ENCODE peak calls at places on chromosomes 12 and 14, in ten cellular contexts. W is OCI-LY7, F is fibroblast of mammary gland, T is type B pancreatic cell, Y is GM13977, E is astrocyte, O is cardiac fibroblast, M is fibroblast of lung, A is H9, Z is GM13976. J is an unnamed sample.

GRCh38 chr12:123966596-123966995 is 6.0 kb downstream of the CCDC92 start:
- DNase-seq in M (peak; percentile 41), A (no peak), Y (no peak), F (peak; percentile 85), O (peak; percentile 23), W (no peak), T (no peak), E (peak; percentile 76), Z (no peak), J (no peak)

GRCh38 chr12:108425238-108425795 is 86.2 kb upstream of the CMKLR1 start:
- DNase-seq in Y (no peak), A (peak; percentile 73), T (no peak), F (no peak), E (no peak), O (no peak), M (no peak), Z (no peak), W (no peak), J (no peak)

GRCh38 chr14:66315548-66315947 is 170.6 kb upstream of the CCDC196 start:
- DNase-seq in E (no peak), A (peak; percentile 38), W (no peak), T (no peak), Z (no peak), M (no peak), O (no peak), F (no peak), Y (no peak), J (no peak)

GRCh38 chr12:89344043-89344861 is 8.0 kb downstream of the DUSP6 start:
- DNase-seq in Y (no peak), Z (no peak), E (no peak), O (no peak), T (no peak), A (no peak), M (no peak), F (no peak), W (no peak), J (no peak)

GRCh38 chr12:104825408-104825807 is 132.7 kb downstream of the SLC41A2 start:
- DNase-seq in T (no peak), A (peak; percentile 35), F (peak; percentile 41), Z (no peak), O (peak; percentile 11), Y (no peak), W (peak; percentile 17), E (no peak), M (peak; percentile 18), J (no peak)

GRCh38 chr12:84904051-84904450 is 8.5 kb downstream of the SLC6A15 start:
- DNase-seq in E (no peak), W (no peak), F (no peak), A (no peak), O (no peak), Z (no peak), M (no peak), Y (no peak), T (no peak), J (no peak)

GRCh38 chr14:64841121-64841611 is 38.5 kb downstream of the SPTB start:
- DNase-seq in M (peak; percentile 19), O (peak; percentile 63), Z (no peak), W (no peak), E (peak; percentile 57), T (no peak), F (peak; percentile 55), Y (no peak), A (peak; percentile 67), J (no peak)

GRCh38 chr14:50590464-50590863 is 30.5 kb downstream of the ATL1 start:
- DNase-seq in Z (no peak), E (no peak), W (no peak), O (no peak), Y (no peak), M (no peak), T (no peak), A (no peak), F (no peak), J (no peak)

GRCh38 chr12:3698218-3698974 is 54.5 kb downstream of the CRACR2A start:
- DNase-seq in A (no peak), F (peak; percentile 97), E (peak; percentile 90), M (peak; percentile 87), W (no peak), Y (no peak), T (no peak), O (peak; percentile 80), Z (no peak), J (no peak)

DNA sequence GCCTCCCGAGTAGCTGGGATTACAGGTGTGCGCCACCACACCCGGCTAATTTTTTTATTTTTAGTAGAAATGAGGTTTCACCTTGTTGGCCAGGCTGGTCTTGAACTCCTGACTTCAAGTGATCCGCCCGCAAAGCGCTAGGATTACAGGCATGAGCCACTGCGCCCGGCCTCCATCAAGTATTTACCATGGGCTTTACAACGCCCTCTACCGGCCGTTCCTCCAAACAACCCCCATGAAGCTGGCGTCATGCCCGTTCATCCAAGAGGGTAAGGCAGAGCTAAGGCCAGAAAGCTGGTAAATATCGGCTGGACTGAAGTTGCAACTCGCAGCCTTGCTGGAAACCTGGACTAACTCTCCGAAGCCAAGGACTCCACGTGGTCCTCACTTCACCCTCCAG is 41.6 kb downstream of the RNF34 start:
- DNase-seq in T (no peak), M (no peak), O (no peak), F (peak; percentile 33), E (no peak), Y (no peak), Z (no peak), A (peak; percentile 71), W (no peak), J (no peak)
- TF ChIP-seq CTCF in T (no peak), M (no peak), O (no peak), F (no peak), E (no peak), Y (no peak), Z (no peak), A (peak; percentile 55), W (no peak), J (no peak)

GRCh38 chr12:51219345-51219744 is 1.5 kb upstream of the POU6F1 start:
- DNase-seq in Z (no peak), F (no peak), O (no peak), A (no peak), M (no peak), E (no peak), T (no peak), Y (no peak), W (no peak), J (no peak)

GRCh38 chr12:51217968-51218606 is at the start of gene POU6F1:
- DNase-seq in E (peak; percentile 64), Z (peak; percentile 87), A (peak; percentile 89), T (peak; percentile 79), Y (peak; percentile 90), O (peak; percentile 86), F (peak; percentile 72), M (peak; percentile 81), W (peak; percentile 83), J (peak; percentile 86)

GRCh38 chr12:51218607-51219161 is 822 bp upstream of the POU6F1 start:
- DNase-seq in M (no peak), W (no peak), T (no peak), F (no peak), O (no peak), A (peak; percentile 64), E (no peak), Y (no peak), Z (no peak), J (no peak)

GRCh38 chr12:51216652-51217051 is 1.2 kb downstream of the POU6F1 start:
- DNase-seq in T (no peak), O (no peak), Y (no peak), W (no peak), M (no peak), E (no peak), Z (no peak), A (no peak), F (no peak), J (no peak)

GRCh38 chr12:51217133-51217967 is 512 bp downstream of the POU6F1 start:
- DNase-seq in O (peak; percentile 35), Z (peak; percentile 88), M (no peak), Y (peak; percentile 87), T (no peak), W (peak; percentile 58), A (peak; percentile 73), F (peak; percentile 15), E (no peak), J (peak; percentile 81)
- TF ChIP-seq CTCF in O (no peak), Z (peak; percentile 29), M (peak; percentile 15), Y (peak; percentile 55), T (no peak), W (peak; percentile 64), A (peak; percentile 47), F (peak; percentile 16), E (no peak), J (peak; percentile 51)

DNA sequence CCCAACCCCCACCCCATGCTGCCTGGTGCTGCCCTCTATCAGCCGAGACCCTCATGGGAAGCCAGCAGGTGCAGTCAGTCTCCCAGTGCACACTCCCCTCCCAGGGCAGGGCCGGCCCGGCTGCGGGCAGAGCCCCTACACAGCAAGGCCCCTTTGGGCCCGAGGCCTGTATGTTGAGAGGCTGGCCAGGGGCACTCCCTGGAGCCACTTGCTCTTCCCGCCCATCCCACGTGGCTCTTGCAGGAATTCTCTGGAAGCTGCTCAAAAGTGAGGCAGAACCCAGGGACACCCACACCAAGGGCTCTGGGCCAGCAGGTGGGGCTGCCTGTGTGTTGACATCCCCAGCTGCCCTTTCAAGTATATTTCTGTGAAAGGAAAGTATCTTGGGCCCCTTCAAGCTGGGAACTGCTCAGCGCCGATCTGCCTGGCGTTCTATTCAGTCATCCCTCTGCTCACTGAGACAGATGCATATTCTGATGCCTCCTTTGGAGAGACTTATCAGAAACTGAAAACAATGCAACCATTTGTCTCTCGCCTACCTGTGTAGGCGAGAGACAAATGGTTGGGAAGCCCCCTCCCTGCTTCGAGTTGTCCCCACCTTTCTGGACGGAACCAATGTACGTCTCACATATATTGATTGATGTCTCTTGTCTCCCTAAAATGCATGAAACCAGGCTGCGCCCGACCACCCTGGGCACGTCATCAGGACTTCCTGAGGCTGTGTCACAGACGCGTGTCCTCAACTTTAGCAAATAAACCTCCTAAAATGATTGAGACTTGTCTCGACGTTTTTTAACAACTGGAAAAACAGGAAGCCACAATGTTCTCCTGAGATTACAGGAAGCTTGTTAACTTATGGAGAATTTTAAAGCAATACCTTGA is 6.0 kb downstream of the GPR132 start:
- DNase-seq in E (no peak), Z (no peak), O (peak; percentile 35), Y (no peak), M (no peak), T (no peak), A (peak; percentile 60), F (peak; percentile 12), W (no peak), J (no peak)
- TF ChIP-seq CTCF in E (no peak), Z (no peak), O (no peak), Y (peak; percentile 21), M (no peak), T (no peak), A (peak; percentile 33), F (no peak), W (peak; percentile 28), J (peak; percentile 24)

DNA sequence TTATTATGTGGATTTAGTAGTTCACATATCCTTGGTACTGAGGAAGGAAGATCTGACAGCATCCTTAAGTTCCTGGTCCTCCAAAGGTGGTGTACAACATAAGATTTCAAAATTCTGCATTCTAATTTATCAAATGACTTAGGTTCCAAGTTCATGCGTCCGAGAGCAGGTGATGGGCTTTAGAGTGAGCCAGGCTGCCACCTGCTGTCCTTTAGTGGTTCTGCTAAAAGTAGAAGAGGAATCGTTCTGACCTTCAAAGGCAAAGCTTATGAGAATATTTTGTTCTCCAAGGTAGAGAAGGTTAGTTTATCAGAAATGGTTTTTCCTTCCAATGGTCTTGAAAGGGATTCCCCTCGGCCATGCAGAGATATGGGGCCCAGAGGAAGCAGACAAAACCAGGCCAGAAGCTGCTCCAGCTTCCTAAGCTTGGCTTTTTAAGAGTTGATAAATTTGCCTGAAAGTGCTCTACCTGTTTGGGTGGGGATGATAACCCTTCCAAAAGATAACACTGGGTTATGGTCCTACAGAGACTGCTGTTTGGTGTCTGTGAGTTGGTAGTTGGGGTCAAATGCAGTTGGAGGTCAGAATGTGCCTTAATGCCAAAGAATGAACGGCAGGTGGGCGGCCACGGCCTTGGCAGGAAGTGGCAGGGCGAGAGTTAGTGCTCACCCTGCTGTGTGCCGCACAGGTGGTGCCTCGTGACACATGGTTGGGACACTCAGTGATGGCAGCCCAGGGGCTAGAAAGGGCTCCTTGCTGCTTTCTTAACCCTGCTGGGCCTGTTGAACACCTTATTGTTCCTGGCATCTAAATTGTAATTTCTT is 29.0 kb upstream of the LRTM2 start:
- DNase-seq in W (peak; percentile 78), Z (peak; percentile 69), A (no peak), Y (peak; percentile 74), F (peak; percentile 75), O (peak; percentile 81), E (peak; percentile 23), M (peak; percentile 76), T (no peak), J (peak; percentile 60)
- TF ChIP-seq CTCF in W (peak; percentile 95), Z (peak; percentile 45), A (peak; percentile 84), Y (peak; percentile 80), F (peak; percentile 74), O (peak; percentile 79), E (peak; percentile 87), M (peak; percentile 82), T (peak; percentile 88), J (peak; percentile 83)